ENCODE peak calls at places on chromosomes 4 and X, in seven cellular contexts. U is fibroblast of lung; N is Panc1; Y is cardiac muscle cell; H is breast epithelium; A is upper lobe of left lung; W is CD8-positive, alpha-beta memory T cell. F is an unnamed sample. For H3K36me3 and H3K4me1, the result is how much of the 10 kb centered on the place peaks cover.

GRCh38 chr4:180657881-180658280 is 1585.3 kb upstream of the TENM3 start:
- DNase-seq in W (no peak), Y (no peak), N (no peak), A (no peak), U (no peak), H (no peak), F (no peak)

GRCh38 chr4:18128241-18128640 is 106.7 kb upstream of the LCORL start:
- DNase-seq in Y (no peak), U (no peak), N (no peak), W (no peak), A (no peak), H (no peak), F (no peak)

GRCh38 chr4:2799444-2799911 is 6.6 kb downstream of the SH3BP2 start:
- DNase-seq in N (no peak), W (no peak), A (peak), Y (no peak), U (no peak), H (no peak), F (no peak)

GRCh38 chr4:23957465-23957864 is 67.6 kb upstream of the PPARGC1A start:
- DNase-seq in W (no peak), A (no peak), H (no peak), Y (no peak), N (no peak), U (no peak), F (no peak)

GRCh38 chr4:3293410-3294391 is 880 bp downstream of the RGS12 start:
- DNase-seq in U (no peak), A (no peak), H (peak), W (no peak), N (no peak), Y (no peak), F (no peak)

GRCh38 chr4:81628489-81628888 is 156.8 kb upstream of the RASGEF1B start:
- DNase-seq in H (no peak), W (no peak), U (peak), N (no peak), A (no peak), Y (no peak), F (no peak)

GRCh38 chrX:97628326-97628725 is 744.6 kb downstream of the RPA4 start:
- DNase-seq in N (no peak), U (no peak), A (no peak), H (no peak), Y (no peak), W (no peak), F (no peak)

GRCh38 chrX:132986556-132986955 is 28.1 kb upstream of the HS6ST2 start:
- DNase-seq in N (no peak), U (no peak), W (no peak), Y (no peak), H (no peak), A (no peak), F (no peak)

GRCh38 chrX:47579537-47579936 is 2.7 kb upstream of the TIMP1 start:
- DNase-seq in W (no peak), Y (peak), A (no peak), U (peak), H (no peak), N (no peak), F (no peak)

GRCh38 chrX:39725928-39726619 is 371.7 kb downstream of the BCOR start:
- DNase-seq in H (no peak), Y (peak), N (no peak), U (peak), W (no peak), A (no peak), F (no peak)

GRCh38 chr4:182845618-182846017 is 71.6 kb downstream of the DCTD start:
- DNase-seq in U (no peak), N (no peak), A (no peak), W (no peak), Y (no peak), H (no peak), F (no peak)

GRCh38 chr4:182846041-182846440 is 71.1 kb downstream of the DCTD start:
- DNase-seq in W (no peak), H (no peak), U (no peak), Y (no peak), A (no peak), N (no peak), F (no peak)

GRCh38 chr4:182847956-182848450 is 69.2 kb downstream of the DCTD start:
- DNase-seq in N (no peak), H (no peak), U (no peak), Y (no peak), A (no peak), W (no peak), F (no peak)

GRCh38 chr4:182847543-182847942 is 69.6 kb downstream of the DCTD start:
- DNase-seq in W (no peak), A (no peak), N (no peak), H (no peak), U (no peak), Y (no peak), F (no peak)

DNA sequence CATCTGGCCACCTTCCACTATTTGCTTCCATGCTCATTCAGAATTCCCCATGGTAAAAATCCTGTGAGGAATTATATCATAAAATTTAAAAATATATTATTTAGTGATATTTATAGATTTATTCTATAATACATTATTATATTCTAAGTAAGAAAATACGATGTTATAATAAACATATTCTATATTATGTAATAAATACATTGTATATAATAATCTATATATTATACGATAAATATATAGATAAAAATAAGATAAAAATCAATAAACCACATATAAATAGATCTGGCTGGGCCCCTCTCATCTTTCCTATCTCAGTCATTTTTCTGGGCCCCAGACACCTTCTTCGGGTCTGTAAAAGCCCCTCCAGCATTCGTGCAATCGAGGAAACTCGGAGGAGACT is 68.5 kb downstream of the DCTD start:
- DNase-seq in Y (no peak), H (no peak), W (no peak), A (no peak), N (no peak), U (no peak), F (no peak)
- H3K4me3 ChIP-seq in Y (no peak), H (no peak), W (no peak), A (no peak), N (no peak), U (no peak), F (no peak)

GRCh38 chr4:123589361-123589760 is 192.8 kb downstream of the SPRY1 start:
- DNase-seq in N (no peak), W (no peak), A (no peak), H (no peak), U (no peak), Y (no peak), F (no peak)
- H3K36me3 ChIP-seq in N (under half), W (under half), A (under half), H (under half), U (under half), Y (under half), F (under half)

GRCh38 chrX:21958888-21959287 is 18.4 kb downstream of the SMS start:
- DNase-seq in N (no peak), W (no peak), U (no peak), H (no peak), A (no peak), Y (peak), F (no peak)

GRCh38 chrX:21959362-21960051 is 19.0 kb downstream of the SMS start:
- DNase-seq in W (no peak), A (no peak), U (no peak), Y (no peak), N (no peak), H (no peak), F (no peak)

GRCh38 chrX:21960569-21960968 is 20.1 kb downstream of the SMS start:
- DNase-seq in H (no peak), A (no peak), N (no peak), U (no peak), Y (peak), W (no peak), F (no peak)

GRCh38 chrX:21956783-21957182 is 16.3 kb downstream of the SMS start:
- DNase-seq in Y (no peak), A (no peak), N (no peak), W (no peak), U (no peak), H (no peak), F (no peak)

DNA sequence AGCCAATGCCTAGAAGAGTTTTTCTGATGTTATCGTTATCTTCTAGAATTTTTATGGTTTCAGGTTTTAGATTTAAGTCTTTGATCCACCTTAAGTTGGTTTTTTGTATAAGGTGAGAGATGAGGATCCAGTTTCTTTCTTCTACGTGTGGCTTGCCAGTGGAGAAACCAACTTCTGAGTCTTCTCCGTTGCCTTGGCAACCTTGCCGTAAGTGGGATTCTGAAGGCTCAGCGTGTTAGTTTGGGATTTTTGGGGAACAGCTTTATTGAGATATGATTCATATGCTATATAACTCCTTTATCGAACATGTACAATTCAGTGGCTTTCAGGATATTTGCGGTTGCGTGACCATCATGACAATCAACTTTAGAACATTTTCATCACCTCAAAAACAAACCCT is 17.7 kb downstream of the SMS start:
- DNase-seq in Y (no peak), H (no peak), A (no peak), W (no peak), N (no peak), U (no peak), F (no peak)
- H3K4me1 ChIP-seq in Y (half or more), H (under half), A (under half), W (under half), N (under half), U (under half), F (under half)

GRCh38 chrX:17488036-17488435 is 113.0 kb downstream of the NHS start:
- DNase-seq in Y (peak), W (no peak), N (no peak), H (no peak), A (no peak), U (peak), F (no peak)

DNA sequence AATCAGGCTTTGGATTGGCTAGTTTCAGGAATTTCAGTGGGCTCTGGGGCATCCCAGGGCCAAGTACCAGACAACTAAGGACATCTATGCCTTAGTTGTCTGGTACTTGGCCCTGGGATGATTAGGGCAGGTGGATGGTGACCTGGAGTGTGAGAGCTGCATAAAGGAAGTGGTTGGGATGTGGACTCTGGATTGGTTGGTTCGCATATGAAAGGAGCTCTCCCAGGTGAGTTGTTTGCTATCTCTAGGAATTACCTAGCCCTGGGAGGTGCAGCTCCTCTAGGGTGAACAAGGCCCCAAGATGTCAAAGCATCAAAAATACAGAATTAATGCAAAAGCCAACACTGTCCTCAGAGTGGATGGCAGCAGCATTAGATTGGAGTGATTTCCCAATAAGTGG is 109.6 kb downstream of the NHS start:
- DNase-seq in A (no peak), U (no peak), Y (no peak), W (no peak), H (no peak), N (no peak), F (no peak)
- H3K4me3 ChIP-seq in A (no peak), U (no peak), Y (no peak), W (no peak), H (no peak), N (no peak), F (no peak)

DNA sequence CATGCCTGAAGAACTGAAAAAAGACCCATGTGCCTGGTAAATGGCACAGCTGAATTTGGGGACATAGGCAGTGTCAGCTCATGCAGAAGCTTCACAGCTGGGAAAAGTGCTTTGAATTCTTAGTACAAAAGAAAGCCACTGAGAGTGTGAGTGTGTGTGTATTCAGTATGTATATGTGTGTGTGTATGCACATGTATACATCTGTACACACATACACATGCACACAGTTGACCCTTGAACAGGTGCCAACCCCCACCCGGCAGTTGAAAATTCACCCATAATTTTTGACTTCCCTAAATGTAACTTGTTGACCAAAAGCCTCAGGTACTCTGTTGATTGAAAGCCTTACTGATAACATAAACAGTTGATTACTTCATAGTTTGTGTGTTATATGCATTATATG is 49.5 kb upstream of the ENPP6 start:
- DNase-seq in H (no peak), N (no peak), U (no peak), W (no peak), Y (no peak), A (no peak), F (no peak)
- H3K36me3 ChIP-seq in H (under half), N (under half), U (under half), W (under half), Y (under half), A (under half), F (under half)

GRCh38 chr4:779555-779954 is 46.4 kb downstream of the CPLX1 start:
- DNase-seq in W (no peak), H (no peak), N (no peak), Y (no peak), A (no peak), U (no peak), F (no peak)
- H3K4me1 ChIP-seq in W (under half), H (under half), N (under half), Y (under half), A (half or more), U (under half), F (half or more)

DNA sequence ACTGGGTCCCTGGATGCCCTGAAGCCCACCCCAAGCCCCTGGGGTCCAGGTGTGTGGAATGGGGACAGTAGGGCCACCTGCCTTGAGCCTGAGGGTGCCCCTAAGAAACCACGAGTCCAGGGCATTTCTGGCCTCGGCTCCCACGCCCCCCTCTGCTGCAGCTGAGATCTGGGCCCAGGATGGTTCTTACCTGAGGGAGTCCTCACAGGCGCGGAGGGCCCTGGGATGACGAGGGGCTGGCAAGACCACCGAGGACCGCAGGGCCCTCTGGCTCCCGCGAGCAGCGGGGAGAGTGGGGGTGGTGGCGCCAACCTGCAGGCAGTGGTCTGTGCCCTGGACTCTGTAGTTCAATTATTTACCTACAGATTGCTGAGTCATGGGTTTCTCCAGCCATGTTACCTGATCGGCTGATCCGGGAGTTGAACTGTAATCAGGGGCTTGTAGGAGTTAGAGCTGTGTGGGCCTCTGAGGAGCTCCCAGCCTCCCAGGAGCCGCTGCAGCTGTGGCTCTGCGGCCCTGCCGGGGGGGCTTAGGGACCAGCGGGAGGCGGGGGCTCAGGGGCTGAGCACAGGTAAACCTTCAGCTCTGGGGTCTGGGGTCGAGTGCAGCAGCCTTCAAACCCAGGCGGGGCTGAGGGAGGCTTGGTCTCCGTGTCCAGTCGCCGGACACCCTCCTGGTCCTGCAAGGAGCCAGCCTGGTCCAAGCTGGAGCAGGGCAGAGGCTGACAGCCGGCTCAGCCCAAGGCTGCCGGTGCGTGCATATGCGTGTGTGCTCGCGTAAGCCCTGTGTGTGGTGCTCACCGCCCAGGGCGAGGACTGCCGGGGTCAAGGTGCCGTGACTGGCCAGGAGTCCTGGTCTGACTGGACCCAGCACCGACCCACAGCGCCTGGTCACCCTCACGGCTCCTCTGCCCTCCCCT is at the start of gene SLC26A1:
- DNase-seq in N (no peak), W (no peak), Y (no peak), H (no peak), U (no peak), A (peak), F (no peak)
- H3K4me3 ChIP-seq in N (peak), W (no peak), Y (no peak), H (peak), U (no peak), A (peak), F (no peak)

GRCh38 chrX:53412441-53412840 is 10.0 kb downstream of the SMC1A start:
- DNase-seq in Y (no peak), W (no peak), N (no peak), U (no peak), H (no peak), A (no peak), F (no peak)
- H3K36me3 ChIP-seq in Y (under half), W (under half), N (under half), U (under half), H (under half), A (half or more), F (under half)

F was measured in CD4-positive, alpha-beta memory T cell.